ENCODE peak calls at places on chromosome 12, in six cellular contexts. One of them, this sample, is unnamed.

GRCh38 chr12:81617915-81618314 is 141.2 kb downstream of the PPFIA2 start:
- DNase-seq in naive thymus-derived CD4-positive, alpha-beta T cell: no peak
- DNase-seq in foreskin melanocyte: no peak
- DNase-seq in activated CD4-positive, alpha-beta T cell treated with anti-CD3 and anti-CD28 coated beads for 24 hours: no peak
- DNase-seq in breast epithelium: no peak
- DNase-seq in nucleus accumbens: no peak
- DNase-seq in this sample: no peak

GRCh38 chr12:4355843-4356327 is 23.6 kb downstream of the FGF23 start:
- DNase-seq in breast epithelium: no peak
- DNase-seq in foreskin melanocyte: peak
- DNase-seq in nucleus accumbens: no peak
- DNase-seq in naive thymus-derived CD4-positive, alpha-beta T cell: no peak
- DNase-seq in activated CD4-positive, alpha-beta T cell treated with anti-CD3 and anti-CD28 coated beads for 24 hours: peak
- DNase-seq in this sample: peak

GRCh38 chr12:7716391-7716790 is 5.2 kb downstream of the DPPA3 start:
- DNase-seq in naive thymus-derived CD4-positive, alpha-beta T cell: no peak
- DNase-seq in breast epithelium: no peak
- DNase-seq in foreskin melanocyte: no peak
- DNase-seq in activated CD4-positive, alpha-beta T cell treated with anti-CD3 and anti-CD28 coated beads for 24 hours: no peak
- DNase-seq in nucleus accumbens: no peak
- DNase-seq in this sample: no peak

GRCh38 chr12:87866602-87867292 is 162.5 kb downstream of the C12orf50 start:
- DNase-seq in nucleus accumbens: no peak
- DNase-seq in foreskin melanocyte: no peak
- DNase-seq in activated CD4-positive, alpha-beta T cell treated with anti-CD3 and anti-CD28 coated beads for 24 hours: no peak
- DNase-seq in breast epithelium: no peak
- DNase-seq in naive thymus-derived CD4-positive, alpha-beta T cell: no peak
- DNase-seq in this sample: no peak

GRCh38 chr12:69821441-69822204 is 3.4 kb upstream of the MYRFL start:
- DNase-seq in foreskin melanocyte: peak
- DNase-seq in breast epithelium: no peak
- DNase-seq in naive thymus-derived CD4-positive, alpha-beta T cell: no peak
- DNase-seq in nucleus accumbens: no peak
- DNase-seq in activated CD4-positive, alpha-beta T cell treated with anti-CD3 and anti-CD28 coated beads for 24 hours: no peak
- DNase-seq in this sample: no peak

GRCh38 chr12:57370696-57371095 is 60.1 kb downstream of the R3HDM2 start:
- DNase-seq in foreskin melanocyte: no peak
- DNase-seq in nucleus accumbens: no peak
- DNase-seq in activated CD4-positive, alpha-beta T cell treated with anti-CD3 and anti-CD28 coated beads for 24 hours: no peak
- DNase-seq in breast epithelium: no peak
- DNase-seq in naive thymus-derived CD4-positive, alpha-beta T cell: no peak
- DNase-seq in this sample: no peak

GRCh38 chr12:40693503-40693863 is 1.2 kb downstream of the CNTN1 start:
- DNase-seq in naive thymus-derived CD4-positive, alpha-beta T cell: no peak
- DNase-seq in foreskin melanocyte: no peak
- DNase-seq in breast epithelium: no peak
- DNase-seq in activated CD4-positive, alpha-beta T cell treated with anti-CD3 and anti-CD28 coated beads for 24 hours: no peak
- DNase-seq in nucleus accumbens: peak
- DNase-seq in this sample: no peak

GRCh38 chr12:12582895-12583303 is 20.2 kb upstream of the DUSP16 start:
- DNase-seq in activated CD4-positive, alpha-beta T cell treated with anti-CD3 and anti-CD28 coated beads for 24 hours: peak
- DNase-seq in breast epithelium: no peak
- DNase-seq in naive thymus-derived CD4-positive, alpha-beta T cell: no peak
- DNase-seq in nucleus accumbens: no peak
- DNase-seq in foreskin melanocyte: no peak
- DNase-seq in this sample: no peak

GRCh38 chr12:120666577-120667390 is 20.2 kb upstream of the MLEC start:
- DNase-seq in foreskin melanocyte: no peak
- DNase-seq in breast epithelium: no peak
- DNase-seq in naive thymus-derived CD4-positive, alpha-beta T cell: no peak
- DNase-seq in nucleus accumbens: no peak
- DNase-seq in activated CD4-positive, alpha-beta T cell treated with anti-CD3 and anti-CD28 coated beads for 24 hours: no peak
- DNase-seq in this sample: no peak

GRCh38 chr12:65834146-65834935 is 10.1 kb downstream of the HMGA2 start:
- DNase-seq in foreskin melanocyte: no peak
- DNase-seq in breast epithelium: no peak
- DNase-seq in nucleus accumbens: no peak
- DNase-seq in activated CD4-positive, alpha-beta T cell treated with anti-CD3 and anti-CD28 coated beads for 24 hours: no peak
- DNase-seq in naive thymus-derived CD4-positive, alpha-beta T cell: no peak
- DNase-seq in this sample: no peak

GRCh38 chr12:88781909-88782308 is 201.6 kb upstream of the KITLG start:
- DNase-seq in breast epithelium: no peak
- DNase-seq in foreskin melanocyte: no peak
- DNase-seq in nucleus accumbens: no peak
- DNase-seq in naive thymus-derived CD4-positive, alpha-beta T cell: no peak
- DNase-seq in activated CD4-positive, alpha-beta T cell treated with anti-CD3 and anti-CD28 coated beads for 24 hours: no peak
- DNase-seq in this sample: no peak

GRCh38 chr12:118150625-118151024 is 14.7 kb downstream of the PEBP1 start:
- DNase-seq in activated CD4-positive, alpha-beta T cell treated with anti-CD3 and anti-CD28 coated beads for 24 hours: no peak
- DNase-seq in breast epithelium: no peak
- DNase-seq in naive thymus-derived CD4-positive, alpha-beta T cell: no peak
- DNase-seq in foreskin melanocyte: no peak
- DNase-seq in nucleus accumbens: no peak
- DNase-seq in this sample: no peak

GRCh38 chr12:12561305-12562015 is 1.2 kb downstream of the DUSP16 start:
- DNase-seq in foreskin melanocyte: no peak
- DNase-seq in activated CD4-positive, alpha-beta T cell treated with anti-CD3 and anti-CD28 coated beads for 24 hours: no peak
- DNase-seq in nucleus accumbens: peak
- DNase-seq in breast epithelium: peak
- DNase-seq in naive thymus-derived CD4-positive, alpha-beta T cell: no peak
- DNase-seq in this sample: peak

GRCh38 chr12:117134059-117134458 is 34.8 kb upstream of the TESC start:
- DNase-seq in nucleus accumbens: no peak
- DNase-seq in foreskin melanocyte: no peak
- DNase-seq in naive thymus-derived CD4-positive, alpha-beta T cell: peak
- DNase-seq in activated CD4-positive, alpha-beta T cell treated with anti-CD3 and anti-CD28 coated beads for 24 hours: peak
- DNase-seq in breast epithelium: no peak
- DNase-seq in this sample: no peak

GRCh38 chr12:93979189-93979588 is 169.2 kb upstream of the PLXNC1 start:
- DNase-seq in foreskin melanocyte: no peak
- DNase-seq in activated CD4-positive, alpha-beta T cell treated with anti-CD3 and anti-CD28 coated beads for 24 hours: no peak
- DNase-seq in naive thymus-derived CD4-positive, alpha-beta T cell: no peak
- DNase-seq in nucleus accumbens: no peak
- DNase-seq in breast epithelium: no peak
- DNase-seq in this sample: no peak

GRCh38 chr12:32444895-32445294 is 45.5 kb downstream of the FGD4 start:
- DNase-seq in activated CD4-positive, alpha-beta T cell treated with anti-CD3 and anti-CD28 coated beads for 24 hours: no peak
- DNase-seq in naive thymus-derived CD4-positive, alpha-beta T cell: no peak
- DNase-seq in breast epithelium: no peak
- DNase-seq in nucleus accumbens: no peak
- DNase-seq in foreskin melanocyte: peak
- DNase-seq in this sample: no peak

GRCh38 chr12:64104376-64104775 is 117.7 kb downstream of the KICS2 start:
- DNase-seq in nucleus accumbens: no peak
- DNase-seq in naive thymus-derived CD4-positive, alpha-beta T cell: no peak
- DNase-seq in breast epithelium: no peak
- DNase-seq in foreskin melanocyte: no peak
- DNase-seq in activated CD4-positive, alpha-beta T cell treated with anti-CD3 and anti-CD28 coated beads for 24 hours: no peak
- DNase-seq in this sample: no peak

GRCh38 chr12:96034631-96035282 is 630 bp downstream of the LTA4H start:
- DNase-seq in naive thymus-derived CD4-positive, alpha-beta T cell: peak
- DNase-seq in foreskin melanocyte: peak
- DNase-seq in breast epithelium: no peak
- DNase-seq in activated CD4-positive, alpha-beta T cell treated with anti-CD3 and anti-CD28 coated beads for 24 hours: no peak
- DNase-seq in nucleus accumbens: peak
- DNase-seq in this sample: no peak

This sample was measured in naive B cell.